ENCODE peak calls at places on chromosomes 3 and 15, in seven cellular contexts. One of them, this sample, is unnamed.

GRCh38 chr3:138974467-138974866 is 27.4 kb downstream of the FOXL2NB start:
- DNase-seq in astrocyte of the spinal cord: peak
- DNase-seq in LHCN-M2: peak
- DNase-seq in right atrium auricular region: peak
- DNase-seq in WTC11: no peak
- DNase-seq in stimulated activated CD8-positive, alpha-beta memory T cell treated with anti-CD3 and anti-CD28 coated beads, Interleukin-15, amount 100 ng/mL, for 4 hours: no peak
- DNase-seq in NCI-H2171: no peak
- DNase-seq in this sample: no peak

GRCh38 chr15:83011271-83012037 is at the start of gene C15orf40:
- DNase-seq in astrocyte of the spinal cord: peak
- DNase-seq in LHCN-M2: peak
- DNase-seq in right atrium auricular region: peak
- DNase-seq in WTC11: peak
- DNase-seq in stimulated activated CD8-positive, alpha-beta memory T cell treated with anti-CD3 and anti-CD28 coated beads, Interleukin-15, amount 100 ng/mL, for 4 hours: peak
- DNase-seq in NCI-H2171: peak
- DNase-seq in this sample: peak

GRCh38 chr3:195753609-195754008 is 32.8 kb downstream of the MUC20 start:
- DNase-seq in astrocyte of the spinal cord: no peak
- DNase-seq in LHCN-M2: no peak
- DNase-seq in right atrium auricular region: no peak
- DNase-seq in WTC11: no peak
- DNase-seq in stimulated activated CD8-positive, alpha-beta memory T cell treated with anti-CD3 and anti-CD28 coated beads, Interleukin-15, amount 100 ng/mL, for 4 hours: no peak
- DNase-seq in NCI-H2171: peak
- DNase-seq in this sample: no peak

GRCh38 chr3:121431717-121432517 is 113.9 kb downstream of the POLQ start:
- DNase-seq in astrocyte of the spinal cord: peak
- DNase-seq in LHCN-M2: peak
- DNase-seq in right atrium auricular region: no peak
- DNase-seq in WTC11: no peak
- DNase-seq in stimulated activated CD8-positive, alpha-beta memory T cell treated with anti-CD3 and anti-CD28 coated beads, Interleukin-15, amount 100 ng/mL, for 4 hours: peak
- DNase-seq in NCI-H2171: peak
- DNase-seq in this sample: peak

GRCh38 chr3:183082355-183082915 is 16.9 kb downstream of the MCCC1 start:
- DNase-seq in astrocyte of the spinal cord: no peak
- DNase-seq in LHCN-M2: no peak
- DNase-seq in right atrium auricular region: no peak
- DNase-seq in WTC11: no peak
- DNase-seq in stimulated activated CD8-positive, alpha-beta memory T cell treated with anti-CD3 and anti-CD28 coated beads, Interleukin-15, amount 100 ng/mL, for 4 hours: no peak
- DNase-seq in NCI-H2171: no peak
- DNase-seq in this sample: no peak

GRCh38 chr3:35946121-35946856 is 307.0 kb downstream of the ARPP21 start:
- DNase-seq in astrocyte of the spinal cord: peak
- DNase-seq in LHCN-M2: peak
- DNase-seq in right atrium auricular region: no peak
- DNase-seq in WTC11: no peak
- DNase-seq in stimulated activated CD8-positive, alpha-beta memory T cell treated with anti-CD3 and anti-CD28 coated beads, Interleukin-15, amount 100 ng/mL, for 4 hours: no peak
- DNase-seq in NCI-H2171: no peak
- DNase-seq in this sample: no peak

GRCh38 chr3:182979719-182980191 is 583 bp downstream of the DCUN1D1 start:
- DNase-seq in astrocyte of the spinal cord: peak
- DNase-seq in LHCN-M2: peak
- DNase-seq in right atrium auricular region: peak
- DNase-seq in WTC11: peak
- DNase-seq in stimulated activated CD8-positive, alpha-beta memory T cell treated with anti-CD3 and anti-CD28 coated beads, Interleukin-15, amount 100 ng/mL, for 4 hours: peak
- DNase-seq in NCI-H2171: peak
- DNase-seq in this sample: peak

GRCh38 chr15:48515497-48515896 is 130.0 kb downstream of the FBN1 start:
- DNase-seq in astrocyte of the spinal cord: no peak
- DNase-seq in LHCN-M2: no peak
- DNase-seq in right atrium auricular region: no peak
- DNase-seq in WTC11: no peak
- DNase-seq in stimulated activated CD8-positive, alpha-beta memory T cell treated with anti-CD3 and anti-CD28 coated beads, Interleukin-15, amount 100 ng/mL, for 4 hours: no peak
- DNase-seq in NCI-H2171: no peak
- DNase-seq in this sample: no peak

GRCh38 chr15:31554261-31554660 is 227.6 kb downstream of the KLF13 start:
- DNase-seq in astrocyte of the spinal cord: peak
- DNase-seq in LHCN-M2: no peak
- DNase-seq in right atrium auricular region: peak
- DNase-seq in WTC11: no peak
- DNase-seq in stimulated activated CD8-positive, alpha-beta memory T cell treated with anti-CD3 and anti-CD28 coated beads, Interleukin-15, amount 100 ng/mL, for 4 hours: no peak
- DNase-seq in NCI-H2171: no peak
- DNase-seq in this sample: no peak

GRCh38 chr15:88653200-88654064 is 14.6 kb downstream of the ISG20 start:
- DNase-seq in astrocyte of the spinal cord: no peak
- DNase-seq in LHCN-M2: no peak
- DNase-seq in right atrium auricular region: peak
- DNase-seq in WTC11: no peak
- DNase-seq in stimulated activated CD8-positive, alpha-beta memory T cell treated with anti-CD3 and anti-CD28 coated beads, Interleukin-15, amount 100 ng/mL, for 4 hours: no peak
- DNase-seq in NCI-H2171: no peak
- DNase-seq in this sample: no peak

GRCh38 chr15:59685737-59686297 is 3.3 kb downstream of the BNIP2 start:
- DNase-seq in astrocyte of the spinal cord: peak
- DNase-seq in LHCN-M2: peak
- DNase-seq in right atrium auricular region: no peak
- DNase-seq in WTC11: no peak
- DNase-seq in stimulated activated CD8-positive, alpha-beta memory T cell treated with anti-CD3 and anti-CD28 coated beads, Interleukin-15, amount 100 ng/mL, for 4 hours: no peak
- DNase-seq in NCI-H2171: no peak
- DNase-seq in this sample: peak

GRCh38 chr15:69885182-69886041 is 212.3 kb downstream of the TLE3 start:
- DNase-seq in astrocyte of the spinal cord: no peak
- DNase-seq in LHCN-M2: no peak
- DNase-seq in right atrium auricular region: no peak
- DNase-seq in WTC11: no peak
- DNase-seq in stimulated activated CD8-positive, alpha-beta memory T cell treated with anti-CD3 and anti-CD28 coated beads, Interleukin-15, amount 100 ng/mL, for 4 hours: no peak
- DNase-seq in NCI-H2171: no peak
- DNase-seq in this sample: no peak

GRCh38 chr15:28096720-28097431 is 2.2 kb downstream of the OCA2 start:
- DNase-seq in astrocyte of the spinal cord: no peak
- DNase-seq in LHCN-M2: no peak
- DNase-seq in right atrium auricular region: peak
- DNase-seq in WTC11: peak
- DNase-seq in stimulated activated CD8-positive, alpha-beta memory T cell treated with anti-CD3 and anti-CD28 coated beads, Interleukin-15, amount 100 ng/mL, for 4 hours: no peak
- DNase-seq in NCI-H2171: no peak
- DNase-seq in this sample: no peak

GRCh38 chr3:50165388-50166308 is 10.5 kb downstream of the SEMA3F start:
- DNase-seq in astrocyte of the spinal cord: peak
- DNase-seq in LHCN-M2: no peak
- DNase-seq in right atrium auricular region: no peak
- DNase-seq in WTC11: no peak
- DNase-seq in stimulated activated CD8-positive, alpha-beta memory T cell treated with anti-CD3 and anti-CD28 coated beads, Interleukin-15, amount 100 ng/mL, for 4 hours: no peak
- DNase-seq in NCI-H2171: no peak
- DNase-seq in this sample: peak

GRCh38 chr15:98241032-98241554 is 280.6 kb downstream of the ARRDC4 start:
- DNase-seq in astrocyte of the spinal cord: no peak
- DNase-seq in LHCN-M2: peak
- DNase-seq in right atrium auricular region: no peak
- DNase-seq in WTC11: no peak
- DNase-seq in stimulated activated CD8-positive, alpha-beta memory T cell treated with anti-CD3 and anti-CD28 coated beads, Interleukin-15, amount 100 ng/mL, for 4 hours: no peak
- DNase-seq in NCI-H2171: no peak
- DNase-seq in this sample: no peak

This sample was measured in small intestine.